ENCODE peak calls at places on chromosomes 1 and 21, in four cellular contexts. I is ovary, T is body of pancreas, U is suprapubic skin. B is an unnamed sample.

GRCh38 chr1:27536767-27537166 is 46.8 kb upstream of the WASF2 start:
- DNase-seq in I (peak), T (peak), U (no peak), B (peak)

GRCh38 chr1:89604414-89604735 is 28.5 kb upstream of the LRRC8C start:
- DNase-seq in I (no peak), T (no peak), U (no peak), B (no peak)

GRCh38 chr1:199007423-199007822 is 368.6 kb downstream of the PTPRC start:
- DNase-seq in I (no peak), T (no peak), U (no peak), B (no peak)

GRCh38 chr1:147902183-147902845 is at the start of gene GJA8:
- DNase-seq in I (no peak), T (no peak), U (no peak), B (no peak)

GRCh38 chr1:84253891-84254290 is 47.6 kb upstream of the SAMD13 start:
- DNase-seq in I (no peak), T (peak), U (no peak), B (peak)

GRCh38 chr1:44361478-44361877 is 6.4 kb upstream of the ERI3 start:
- DNase-seq in I (no peak), T (no peak), U (no peak), B (no peak)

GRCh38 chr21:33648555-33648954 is 6.3 kb downstream of the ITSN1 start:
- DNase-seq in I (no peak), T (no peak), U (no peak), B (no peak)

GRCh38 chr1:117928881-117929339 is 511 bp downstream of the GDAP2 start:
- DNase-seq in I (no peak), T (peak), U (peak), B (peak)

GRCh38 chr1:13756557-13757315 is 56.7 kb downstream of the PRDM2 start:
- DNase-seq in I (no peak), T (no peak), U (no peak), B (no peak)

GRCh38 chr1:222416001-222416791 is 131.7 kb downstream of the HHIPL2 start:
- DNase-seq in I (no peak), T (no peak), U (no peak), B (no peak)

GRCh38 chr1:43584203-43584602 is 53.5 kb downstream of the PTPRF start:
- DNase-seq in I (no peak), T (no peak), U (no peak), B (no peak)

DNA sequence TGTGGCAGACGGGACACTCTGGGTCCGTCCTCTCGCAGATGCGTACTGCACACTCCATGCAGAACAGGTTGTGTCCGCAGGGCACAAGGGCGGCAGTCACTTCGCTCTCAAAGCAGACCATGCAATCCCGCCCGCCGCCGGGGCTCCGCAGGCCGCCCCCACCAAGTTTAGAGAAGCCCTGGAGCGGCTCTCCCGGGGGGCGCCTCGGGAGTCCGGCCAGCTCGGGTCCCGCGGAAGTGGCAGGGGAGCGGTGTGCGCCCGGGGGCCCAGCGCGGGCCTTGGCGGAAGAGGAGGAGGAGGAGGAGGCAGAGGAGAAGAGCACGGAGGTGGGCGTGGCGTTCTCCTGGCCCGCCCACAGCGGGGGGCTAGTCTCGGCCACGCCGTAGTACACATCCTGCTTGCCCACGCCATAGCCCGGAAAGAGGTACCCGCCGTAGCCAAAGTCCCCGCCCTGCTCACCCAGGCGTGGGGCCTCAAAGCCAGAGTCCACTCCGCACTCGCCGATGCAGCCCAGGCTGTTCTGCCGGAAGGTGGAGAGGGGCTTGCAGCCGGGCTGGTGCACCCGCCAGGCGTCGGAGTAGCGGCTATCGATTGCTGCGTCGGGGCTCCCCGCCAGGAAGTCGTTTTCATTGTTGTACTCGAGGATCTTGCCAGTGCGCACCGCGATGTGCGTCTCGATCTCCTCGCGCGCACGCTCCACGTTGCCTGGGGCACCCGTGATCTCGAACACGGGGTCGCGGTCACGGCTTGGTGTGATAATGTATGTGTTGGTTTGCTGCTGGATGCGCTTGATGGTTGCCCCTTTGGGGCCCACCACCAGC is 5.4 kb downstream of the MEX3A start:
- DNase-seq in I (peak), T (peak), U (no peak), B (no peak)
- TF ChIP-seq POLR2A in I (no peak), T (peak), U (no peak), B (no peak)

GRCh38 chr1:26362331-26362730 is 8.4 kb upstream of the CRYBG2 start:
- DNase-seq in I (no peak), T (no peak), U (no peak), B (no peak)
- TF ChIP-seq POLR2A in I (no peak), T (no peak), U (no peak), B (no peak)

GRCh38 chr1:166848193-166848592 is 8.9 kb downstream of the POGK start:
- DNase-seq in I (no peak), T (no peak), U (no peak), B (no peak)

GRCh38 chr1:166843769-166844596 is 4.7 kb downstream of the POGK start:
- DNase-seq in I (no peak), T (peak), U (no peak), B (no peak)

GRCh38 chr1:166852918-166853317 is 13.6 kb downstream of the POGK start:
- DNase-seq in I (no peak), T (no peak), U (no peak), B (no peak)

GRCh38 chr1:166844791-166845190 is 5.5 kb downstream of the POGK start:
- DNase-seq in I (no peak), T (no peak), U (no peak), B (no peak)

GRCh38 chr1:166849135-166849534 is 9.9 kb downstream of the POGK start:
- DNase-seq in I (no peak), T (no peak), U (no peak), B (no peak)
- TF ChIP-seq POLR2A in I (no peak), T (no peak), U (no peak), B (no peak)

DNA sequence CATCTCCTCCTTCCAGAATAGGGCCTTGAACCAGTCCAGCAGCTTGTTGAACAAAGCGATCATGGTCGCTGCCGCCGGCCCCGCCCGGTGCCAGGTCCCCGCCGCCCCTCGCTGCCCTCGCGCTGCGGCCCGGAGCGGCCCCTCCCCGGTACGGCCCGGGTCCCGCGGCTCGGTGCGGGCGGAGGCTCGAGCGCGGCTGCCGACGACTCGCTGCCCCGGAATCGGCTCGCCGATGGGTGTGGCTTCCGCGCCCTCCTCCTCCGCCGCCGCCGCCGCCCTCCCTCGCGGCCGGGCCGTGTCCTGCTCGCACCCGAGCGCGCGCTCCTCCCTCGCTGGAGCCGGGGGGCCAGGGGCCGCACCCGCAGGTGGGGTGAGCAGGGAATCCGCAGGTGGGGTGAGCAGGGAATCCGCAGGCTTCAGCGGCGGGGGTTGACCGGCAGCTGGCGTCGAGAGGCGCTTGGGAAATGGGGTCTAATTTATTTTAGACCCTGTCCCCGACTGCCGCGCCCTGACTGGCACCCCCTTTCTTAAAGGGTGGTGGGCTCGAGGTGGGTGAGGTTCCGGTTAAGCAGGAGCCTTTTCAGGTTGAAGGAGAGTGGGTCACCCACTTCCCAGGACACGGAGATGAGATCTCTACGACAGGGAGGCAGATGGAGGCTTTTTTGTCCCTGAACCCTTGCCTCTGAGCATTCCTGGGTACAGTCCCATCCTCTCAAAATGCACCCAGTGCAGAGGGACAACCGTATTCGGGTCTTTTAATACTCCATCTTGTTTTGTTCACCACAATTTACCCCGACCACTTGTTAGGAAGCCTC is at the start of gene ARL8A:
- DNase-seq in I (peak), T (peak), U (no peak), B (peak)
- TF ChIP-seq POLR2A in I (peak), T (peak), U (peak), B (peak)

GRCh38 chr1:56298866-56299265 is 280.5 kb downstream of the PLPP3 start:
- DNase-seq in I (no peak), T (no peak), U (no peak), B (no peak)

GRCh38 chr1:56297191-56297590 is 282.2 kb downstream of the PLPP3 start:
- DNase-seq in I (no peak), T (no peak), U (no peak), B (no peak)

GRCh38 chr1:56297948-56298347 is 281.4 kb downstream of the PLPP3 start:
- DNase-seq in I (no peak), T (no peak), U (no peak), B (no peak)

GRCh38 chr1:56291374-56291841 is 288.0 kb downstream of the PLPP3 start:
- DNase-seq in I (peak), T (peak), U (peak), B (no peak)

DNA sequence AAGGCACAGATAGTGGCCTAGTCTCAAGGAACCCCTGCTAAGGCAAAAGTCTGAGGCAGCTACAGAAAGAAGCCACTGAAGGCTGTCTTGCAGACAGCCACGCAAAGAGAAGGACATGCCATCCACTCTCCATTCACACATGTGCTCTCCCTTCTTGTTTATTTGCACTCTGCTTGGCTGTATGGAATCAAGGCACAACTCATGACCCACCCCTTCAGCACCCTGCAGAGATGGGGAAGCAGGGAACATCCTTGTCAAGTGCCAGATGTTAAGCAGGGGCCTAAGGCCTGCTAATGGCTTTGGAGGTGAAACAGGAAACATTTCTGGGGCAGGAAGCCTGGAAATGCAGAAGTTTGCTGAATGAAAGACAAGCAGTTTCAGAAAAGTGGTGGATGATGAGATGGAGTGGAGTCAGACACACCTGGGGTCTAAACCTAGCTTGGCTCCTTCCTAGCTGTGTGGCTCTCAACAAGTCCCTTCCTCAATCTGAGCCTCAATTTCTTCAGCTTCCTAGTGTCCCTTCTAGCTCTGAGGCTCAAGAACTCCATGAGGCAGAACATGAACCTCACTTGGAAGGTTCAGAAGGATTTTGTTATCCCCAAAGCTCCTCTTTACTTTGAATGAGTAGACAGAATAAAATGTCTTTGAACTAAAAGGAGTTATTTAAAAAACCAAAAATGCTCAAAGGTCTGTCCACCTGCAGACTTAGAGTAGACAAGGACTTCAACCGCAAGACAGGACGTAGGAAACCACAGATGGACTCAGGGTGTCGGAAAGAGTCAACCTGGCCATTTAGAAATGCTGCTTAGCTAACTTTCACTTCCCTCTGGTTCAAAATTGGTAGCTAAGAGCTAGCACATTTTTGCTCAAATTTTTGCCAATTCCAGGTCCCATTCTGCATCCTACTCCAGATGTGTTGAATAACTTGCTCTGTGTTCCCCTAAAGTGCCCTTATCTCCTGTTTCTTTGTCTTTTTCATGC is 283.1 kb downstream of the PLPP3 start:
- DNase-seq in I (no peak), T (no peak), U (no peak), B (no peak)
- TF ChIP-seq POLR2A in I (no peak), T (no peak), U (no peak), B (no peak)

DNA sequence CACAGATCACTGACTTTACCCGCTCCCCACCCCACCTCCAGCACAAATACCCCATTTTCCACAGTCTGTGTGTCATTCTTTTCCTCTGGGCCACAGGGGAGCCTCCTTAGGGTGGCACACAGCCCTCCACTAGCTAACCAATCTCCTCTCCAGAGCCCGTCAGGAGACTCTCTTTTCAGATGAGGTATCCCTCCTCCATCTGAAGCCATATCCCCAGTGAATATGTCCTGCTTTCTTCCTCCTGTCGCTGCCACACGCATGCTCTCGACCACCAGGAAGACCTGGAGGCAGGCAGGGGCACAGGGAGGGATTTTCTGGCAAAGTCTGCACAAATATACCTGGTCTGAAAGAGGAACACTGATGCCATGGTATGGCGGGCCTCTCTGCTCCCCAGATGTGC is 635 bp downstream of the ZNF648 start:
- DNase-seq in I (no peak), T (no peak), U (no peak), B (no peak)
- TF ChIP-seq POLR2A in I (no peak), T (no peak), U (no peak), B (no peak)

GRCh38 chr1:155007253-155007828 is 4.7 kb downstream of the ZBTB7B start:
- DNase-seq in I (no peak), T (peak), U (no peak), B (no peak)
- TF ChIP-seq POLR2A in I (no peak), T (no peak), U (no peak), B (no peak)

GRCh38 chr1:228457396-228458176 is 29.6 kb upstream of the RNF187 start:
- DNase-seq in I (peak), T (peak), U (peak), B (peak)
- TF ChIP-seq POLR2A in I (peak), T (peak), U (no peak), B (peak)

B was measured in H54.